ENCODE peak calls at places on chromosomes 2 and 18, in eight cellular contexts. One of them, this sample, is unnamed.

GRCh38 chr18:3441290-3441689 is 8.7 kb upstream of the TGIF1 start:
- DNase-seq in stimulated activated CD8-positive, alpha-beta memory T cell treated with anti-CD3 and anti-CD28 coated beads, Interleukin-12 subunit alpha, Interleukin-12 subunit beta, amount 100 ng/mL, for 1 hour: no peak
- DNase-seq in HS-5: no peak
- DNase-seq in H54: no peak
- DNase-seq in ovary: no peak
- DNase-seq in HL-60: peak; percentile 31
- DNase-seq in CD8-positive, alpha-beta T cell: no peak
- DNase-seq in choroid plexus epithelial cell: peak; percentile 65
- DNase-seq in this sample: no peak

GRCh38 chr18:54094474-54094873 is 130.0 kb downstream of the MBD2 start:
- DNase-seq in HS-5: no peak
- DNase-seq in choroid plexus epithelial cell: no peak
- DNase-seq in ovary: no peak
- DNase-seq in CD8-positive, alpha-beta T cell: no peak
- DNase-seq in stimulated activated CD8-positive, alpha-beta memory T cell treated with anti-CD3 and anti-CD28 coated beads, Interleukin-12 subunit alpha, Interleukin-12 subunit beta, amount 100 ng/mL, for 1 hour: no peak
- DNase-seq in H54: no peak
- DNase-seq in HL-60: no peak
- DNase-seq in this sample: no peak

GRCh38 chr2:21920721-21921120 is 797.0 kb downstream of the TDRD15 start:
- DNase-seq in CD8-positive, alpha-beta T cell: no peak
- DNase-seq in stimulated activated CD8-positive, alpha-beta memory T cell treated with anti-CD3 and anti-CD28 coated beads, Interleukin-12 subunit alpha, Interleukin-12 subunit beta, amount 100 ng/mL, for 1 hour: no peak
- DNase-seq in choroid plexus epithelial cell: no peak
- DNase-seq in HL-60: no peak
- DNase-seq in H54: no peak
- DNase-seq in ovary: no peak
- DNase-seq in HS-5: no peak
- DNase-seq in this sample: no peak

GRCh38 chr18:62453864-62454263 is 69.0 kb upstream of the ZCCHC2 start:
- DNase-seq in CD8-positive, alpha-beta T cell: peak; percentile 13
- DNase-seq in HS-5: no peak
- DNase-seq in choroid plexus epithelial cell: no peak
- DNase-seq in stimulated activated CD8-positive, alpha-beta memory T cell treated with anti-CD3 and anti-CD28 coated beads, Interleukin-12 subunit alpha, Interleukin-12 subunit beta, amount 100 ng/mL, for 1 hour: no peak
- DNase-seq in ovary: no peak
- DNase-seq in HL-60: peak; percentile 30
- DNase-seq in H54: no peak
- DNase-seq in this sample: no peak

GRCh38 chr18:78625895-78626294 is 353.7 kb upstream of the SALL3 start:
- DNase-seq in CD8-positive, alpha-beta T cell: no peak
- DNase-seq in choroid plexus epithelial cell: no peak
- DNase-seq in stimulated activated CD8-positive, alpha-beta memory T cell treated with anti-CD3 and anti-CD28 coated beads, Interleukin-12 subunit alpha, Interleukin-12 subunit beta, amount 100 ng/mL, for 1 hour: no peak
- DNase-seq in H54: no peak
- DNase-seq in HS-5: no peak
- DNase-seq in HL-60: peak; percentile 13
- DNase-seq in ovary: no peak
- DNase-seq in this sample: no peak

GRCh38 chr2:6951046-6951445 is 33.8 kb downstream of the RNF144A start:
- DNase-seq in choroid plexus epithelial cell: no peak
- DNase-seq in CD8-positive, alpha-beta T cell: no peak
- DNase-seq in ovary: no peak
- DNase-seq in H54: no peak
- DNase-seq in HL-60: no peak
- DNase-seq in HS-5: no peak
- DNase-seq in stimulated activated CD8-positive, alpha-beta memory T cell treated with anti-CD3 and anti-CD28 coated beads, Interleukin-12 subunit alpha, Interleukin-12 subunit beta, amount 100 ng/mL, for 1 hour: no peak
- DNase-seq in this sample: no peak

GRCh38 chr2:72676341-72677025 is 149.3 kb downstream of the EXOC6B start:
- DNase-seq in H54: no peak
- DNase-seq in HS-5: no peak
- DNase-seq in choroid plexus epithelial cell: peak; percentile 52
- DNase-seq in stimulated activated CD8-positive, alpha-beta memory T cell treated with anti-CD3 and anti-CD28 coated beads, Interleukin-12 subunit alpha, Interleukin-12 subunit beta, amount 100 ng/mL, for 1 hour: no peak
- DNase-seq in HL-60: no peak
- DNase-seq in ovary: no peak
- DNase-seq in CD8-positive, alpha-beta T cell: no peak
- DNase-seq in this sample: no peak

GRCh38 chr2:110991951-110992350 is 128.8 kb upstream of the BCL2L11 start:
- DNase-seq in H54: no peak
- DNase-seq in stimulated activated CD8-positive, alpha-beta memory T cell treated with anti-CD3 and anti-CD28 coated beads, Interleukin-12 subunit alpha, Interleukin-12 subunit beta, amount 100 ng/mL, for 1 hour: no peak
- DNase-seq in HL-60: no peak
- DNase-seq in HS-5: no peak
- DNase-seq in choroid plexus epithelial cell: no peak
- DNase-seq in CD8-positive, alpha-beta T cell: no peak
- DNase-seq in ovary: no peak
- DNase-seq in this sample: no peak

GRCh38 chr2:176516051-176516601 is 246.9 kb downstream of the MTX2 start:
- DNase-seq in HS-5: no peak
- DNase-seq in HL-60: no peak
- DNase-seq in choroid plexus epithelial cell: no peak
- DNase-seq in CD8-positive, alpha-beta T cell: no peak
- DNase-seq in H54: no peak
- DNase-seq in ovary: no peak
- DNase-seq in stimulated activated CD8-positive, alpha-beta memory T cell treated with anti-CD3 and anti-CD28 coated beads, Interleukin-12 subunit alpha, Interleukin-12 subunit beta, amount 100 ng/mL, for 1 hour: no peak
- DNase-seq in this sample: no peak

GRCh38 chr18:6220129-6220528 is 194.6 kb downstream of the L3MBTL4 start:
- DNase-seq in choroid plexus epithelial cell: no peak
- DNase-seq in stimulated activated CD8-positive, alpha-beta memory T cell treated with anti-CD3 and anti-CD28 coated beads, Interleukin-12 subunit alpha, Interleukin-12 subunit beta, amount 100 ng/mL, for 1 hour: no peak
- DNase-seq in ovary: no peak
- DNase-seq in H54: no peak
- DNase-seq in HS-5: no peak
- DNase-seq in CD8-positive, alpha-beta T cell: no peak
- DNase-seq in HL-60: no peak
- DNase-seq in this sample: no peak

GRCh38 chr2:206627632-206628031 is 14.7 kb upstream of the FAM237A start:
- DNase-seq in CD8-positive, alpha-beta T cell: no peak
- DNase-seq in HS-5: no peak
- DNase-seq in choroid plexus epithelial cell: no peak
- DNase-seq in ovary: no peak
- DNase-seq in H54: no peak
- DNase-seq in HL-60: no peak
- DNase-seq in stimulated activated CD8-positive, alpha-beta memory T cell treated with anti-CD3 and anti-CD28 coated beads, Interleukin-12 subunit alpha, Interleukin-12 subunit beta, amount 100 ng/mL, for 1 hour: no peak
- DNase-seq in this sample: no peak

GRCh38 chr18:46226461-46226860 is 122.3 kb downstream of the HAUS1 start:
- DNase-seq in stimulated activated CD8-positive, alpha-beta memory T cell treated with anti-CD3 and anti-CD28 coated beads, Interleukin-12 subunit alpha, Interleukin-12 subunit beta, amount 100 ng/mL, for 1 hour: no peak
- DNase-seq in HS-5: no peak
- DNase-seq in H54: no peak
- DNase-seq in HL-60: no peak
- DNase-seq in CD8-positive, alpha-beta T cell: no peak
- DNase-seq in ovary: no peak
- DNase-seq in choroid plexus epithelial cell: peak; percentile 75
- DNase-seq in this sample: no peak

GRCh38 chr2:234137400-234138014 is 87.0 kb downstream of the SPP2 start:
- DNase-seq in ovary: no peak
- DNase-seq in HS-5: peak; percentile 26
- DNase-seq in CD8-positive, alpha-beta T cell: no peak
- DNase-seq in H54: peak; percentile 45
- DNase-seq in stimulated activated CD8-positive, alpha-beta memory T cell treated with anti-CD3 and anti-CD28 coated beads, Interleukin-12 subunit alpha, Interleukin-12 subunit beta, amount 100 ng/mL, for 1 hour: no peak
- DNase-seq in HL-60: no peak
- DNase-seq in choroid plexus epithelial cell: peak; percentile 69
- DNase-seq in this sample: no peak

GRCh38 chr2:118803012-118803411 is 44.4 kb downstream of the EN1 start:
- DNase-seq in HL-60: no peak
- DNase-seq in choroid plexus epithelial cell: no peak
- DNase-seq in HS-5: no peak
- DNase-seq in H54: no peak
- DNase-seq in ovary: no peak
- DNase-seq in stimulated activated CD8-positive, alpha-beta memory T cell treated with anti-CD3 and anti-CD28 coated beads, Interleukin-12 subunit alpha, Interleukin-12 subunit beta, amount 100 ng/mL, for 1 hour: no peak
- DNase-seq in CD8-positive, alpha-beta T cell: no peak
- DNase-seq in this sample: no peak

GRCh38 chr2:18959952-18960717 is 370.8 kb upstream of the NT5C1B start:
- DNase-seq in H54: no peak
- DNase-seq in ovary: no peak
- DNase-seq in stimulated activated CD8-positive, alpha-beta memory T cell treated with anti-CD3 and anti-CD28 coated beads, Interleukin-12 subunit alpha, Interleukin-12 subunit beta, amount 100 ng/mL, for 1 hour: no peak
- DNase-seq in HS-5: peak; percentile 61
- DNase-seq in choroid plexus epithelial cell: peak; percentile 65
- DNase-seq in HL-60: no peak
- DNase-seq in CD8-positive, alpha-beta T cell: no peak
- DNase-seq in this sample: no peak

GRCh38 chr2:69340101-69340775 is 46.8 kb downstream of the GFPT1 start:
- DNase-seq in choroid plexus epithelial cell: peak; percentile 85
- DNase-seq in HL-60: no peak
- DNase-seq in CD8-positive, alpha-beta T cell: no peak
- DNase-seq in H54: no peak
- DNase-seq in stimulated activated CD8-positive, alpha-beta memory T cell treated with anti-CD3 and anti-CD28 coated beads, Interleukin-12 subunit alpha, Interleukin-12 subunit beta, amount 100 ng/mL, for 1 hour: no peak
- DNase-seq in ovary: no peak
- DNase-seq in HS-5: no peak
- DNase-seq in this sample: no peak

GRCh38 chr2:24711881-24712280 is 81.3 kb downstream of the PTRHD1 start:
- DNase-seq in choroid plexus epithelial cell: no peak
- DNase-seq in CD8-positive, alpha-beta T cell: no peak
- DNase-seq in HS-5: no peak
- DNase-seq in stimulated activated CD8-positive, alpha-beta memory T cell treated with anti-CD3 and anti-CD28 coated beads, Interleukin-12 subunit alpha, Interleukin-12 subunit beta, amount 100 ng/mL, for 1 hour: no peak
- DNase-seq in HL-60: no peak
- DNase-seq in H54: no peak
- DNase-seq in ovary: no peak
- DNase-seq in this sample: no peak

GRCh38 chr2:120245520-120245835 is 7.2 kb upstream of the RALB start:
- DNase-seq in stimulated activated CD8-positive, alpha-beta memory T cell treated with anti-CD3 and anti-CD28 coated beads, Interleukin-12 subunit alpha, Interleukin-12 subunit beta, amount 100 ng/mL, for 1 hour: no peak
- DNase-seq in choroid plexus epithelial cell: peak; percentile 29
- DNase-seq in ovary: no peak
- DNase-seq in HS-5: no peak
- DNase-seq in H54: peak; percentile 74
- DNase-seq in CD8-positive, alpha-beta T cell: no peak
- DNase-seq in HL-60: no peak
- DNase-seq in this sample: no peak

GRCh38 chr2:204749319-204749718 is 204.0 kb downstream of the PARD3B start:
- DNase-seq in HS-5: peak; percentile 83
- DNase-seq in HL-60: no peak
- DNase-seq in choroid plexus epithelial cell: peak; percentile 76
- DNase-seq in H54: no peak
- DNase-seq in ovary: no peak
- DNase-seq in CD8-positive, alpha-beta T cell: no peak
- DNase-seq in stimulated activated CD8-positive, alpha-beta memory T cell treated with anti-CD3 and anti-CD28 coated beads, Interleukin-12 subunit alpha, Interleukin-12 subunit beta, amount 100 ng/mL, for 1 hour: no peak
- DNase-seq in this sample: no peak

GRCh38 chr18:46754188-46754587 is 2.7 kb downstream of the ST8SIA5 start:
- DNase-seq in ovary: no peak
- DNase-seq in H54: no peak
- DNase-seq in stimulated activated CD8-positive, alpha-beta memory T cell treated with anti-CD3 and anti-CD28 coated beads, Interleukin-12 subunit alpha, Interleukin-12 subunit beta, amount 100 ng/mL, for 1 hour: no peak
- DNase-seq in choroid plexus epithelial cell: no peak
- DNase-seq in HS-5: no peak
- DNase-seq in CD8-positive, alpha-beta T cell: no peak
- DNase-seq in HL-60: no peak
- DNase-seq in this sample: no peak

GRCh38 chr2:229780856-229781773 is 66.8 kb upstream of the DNER start:
- DNase-seq in stimulated activated CD8-positive, alpha-beta memory T cell treated with anti-CD3 and anti-CD28 coated beads, Interleukin-12 subunit alpha, Interleukin-12 subunit beta, amount 100 ng/mL, for 1 hour: no peak
- DNase-seq in choroid plexus epithelial cell: peak; percentile 79
- DNase-seq in ovary: no peak
- DNase-seq in H54: peak; percentile 20
- DNase-seq in CD8-positive, alpha-beta T cell: no peak
- DNase-seq in HL-60: peak; percentile 6
- DNase-seq in HS-5: peak; percentile 36
- DNase-seq in this sample: no peak

GRCh38 chr2:224195954-224196571 is 157.0 kb upstream of the SERPINE2 start:
- DNase-seq in CD8-positive, alpha-beta T cell: no peak
- DNase-seq in HS-5: no peak
- DNase-seq in stimulated activated CD8-positive, alpha-beta memory T cell treated with anti-CD3 and anti-CD28 coated beads, Interleukin-12 subunit alpha, Interleukin-12 subunit beta, amount 100 ng/mL, for 1 hour: no peak
- DNase-seq in H54: no peak
- DNase-seq in ovary: peak; percentile 64
- DNase-seq in HL-60: no peak
- DNase-seq in choroid plexus epithelial cell: no peak
- DNase-seq in this sample: no peak

GRCh38 chr2:207143474-207144190 is 22.1 kb downstream of the KLF7 start:
- DNase-seq in stimulated activated CD8-positive, alpha-beta memory T cell treated with anti-CD3 and anti-CD28 coated beads, Interleukin-12 subunit alpha, Interleukin-12 subunit beta, amount 100 ng/mL, for 1 hour: peak; percentile 19
- DNase-seq in ovary: peak; percentile 88
- DNase-seq in choroid plexus epithelial cell: peak; percentile 83
- DNase-seq in HS-5: no peak
- DNase-seq in H54: no peak
- DNase-seq in HL-60: peak; percentile 78
- DNase-seq in CD8-positive, alpha-beta T cell: peak; percentile 80
- DNase-seq in this sample: peak; percentile 70

GRCh38 chr2:201413143-201413542 is 38.1 kb downstream of the TRAK2 start:
- DNase-seq in H54: no peak
- DNase-seq in choroid plexus epithelial cell: no peak
- DNase-seq in ovary: no peak
- DNase-seq in CD8-positive, alpha-beta T cell: no peak
- DNase-seq in stimulated activated CD8-positive, alpha-beta memory T cell treated with anti-CD3 and anti-CD28 coated beads, Interleukin-12 subunit alpha, Interleukin-12 subunit beta, amount 100 ng/mL, for 1 hour: no peak
- DNase-seq in HS-5: no peak
- DNase-seq in HL-60: no peak
- DNase-seq in this sample: no peak

GRCh38 chr2:218607436-218608115 is at the start of gene PLCD4:
- DNase-seq in HS-5: no peak
- DNase-seq in stimulated activated CD8-positive, alpha-beta memory T cell treated with anti-CD3 and anti-CD28 coated beads, Interleukin-12 subunit alpha, Interleukin-12 subunit beta, amount 100 ng/mL, for 1 hour: no peak
- DNase-seq in ovary: no peak
- DNase-seq in CD8-positive, alpha-beta T cell: no peak
- DNase-seq in choroid plexus epithelial cell: peak; percentile 66
- DNase-seq in HL-60: no peak
- DNase-seq in H54: peak; percentile 43
- DNase-seq in this sample: no peak

GRCh38 chr2:120534457-120534856 is 188.5 kb downstream of the INHBB start:
- DNase-seq in stimulated activated CD8-positive, alpha-beta memory T cell treated with anti-CD3 and anti-CD28 coated beads, Interleukin-12 subunit alpha, Interleukin-12 subunit beta, amount 100 ng/mL, for 1 hour: no peak
- DNase-seq in CD8-positive, alpha-beta T cell: no peak
- DNase-seq in HL-60: no peak
- DNase-seq in ovary: no peak
- DNase-seq in HS-5: no peak
- DNase-seq in H54: no peak
- DNase-seq in choroid plexus epithelial cell: no peak
- DNase-seq in this sample: no peak

GRCh38 chr2:61762292-61762691 is 91.6 kb downstream of the FAM161A start:
- DNase-seq in H54: no peak
- DNase-seq in HL-60: no peak
- DNase-seq in stimulated activated CD8-positive, alpha-beta memory T cell treated with anti-CD3 and anti-CD28 coated beads, Interleukin-12 subunit alpha, Interleukin-12 subunit beta, amount 100 ng/mL, for 1 hour: no peak
- DNase-seq in CD8-positive, alpha-beta T cell: no peak
- DNase-seq in ovary: no peak
- DNase-seq in choroid plexus epithelial cell: no peak
- DNase-seq in HS-5: no peak
- DNase-seq in this sample: no peak

GRCh38 chr2:99787762-99788382 is 298.1 kb upstream of the REV1 start:
- DNase-seq in stimulated activated CD8-positive, alpha-beta memory T cell treated with anti-CD3 and anti-CD28 coated beads, Interleukin-12 subunit alpha, Interleukin-12 subunit beta, amount 100 ng/mL, for 1 hour: no peak
- DNase-seq in H54: no peak
- DNase-seq in ovary: no peak
- DNase-seq in HS-5: no peak
- DNase-seq in choroid plexus epithelial cell: no peak
- DNase-seq in HL-60: no peak
- DNase-seq in CD8-positive, alpha-beta T cell: no peak
- DNase-seq in this sample: no peak

GRCh38 chr18:48781041-48781989 is 169.4 kb downstream of the SMAD7 start:
- DNase-seq in ovary: peak; percentile 85
- DNase-seq in H54: no peak
- DNase-seq in CD8-positive, alpha-beta T cell: no peak
- DNase-seq in stimulated activated CD8-positive, alpha-beta memory T cell treated with anti-CD3 and anti-CD28 coated beads, Interleukin-12 subunit alpha, Interleukin-12 subunit beta, amount 100 ng/mL, for 1 hour: no peak
- DNase-seq in HS-5: no peak
- DNase-seq in choroid plexus epithelial cell: peak; percentile 58
- DNase-seq in HL-60: no peak
- DNase-seq in this sample: no peak

GRCh38 chr18:58364867-58365533 is 263.9 kb downstream of the ALPK2 start:
- DNase-seq in H54: peak; percentile 47
- DNase-seq in ovary: no peak
- DNase-seq in choroid plexus epithelial cell: peak; percentile 23
- DNase-seq in stimulated activated CD8-positive, alpha-beta memory T cell treated with anti-CD3 and anti-CD28 coated beads, Interleukin-12 subunit alpha, Interleukin-12 subunit beta, amount 100 ng/mL, for 1 hour: no peak
- DNase-seq in CD8-positive, alpha-beta T cell: no peak
- DNase-seq in HS-5: peak; percentile 15
- DNase-seq in HL-60: no peak
- DNase-seq in this sample: no peak

GRCh38 chr2:112481528-112482228 is at the start of gene TTL:
- DNase-seq in HL-60: peak; percentile 70
- DNase-seq in stimulated activated CD8-positive, alpha-beta memory T cell treated with anti-CD3 and anti-CD28 coated beads, Interleukin-12 subunit alpha, Interleukin-12 subunit beta, amount 100 ng/mL, for 1 hour: peak; percentile 60
- DNase-seq in ovary: peak; percentile 77
- DNase-seq in choroid plexus epithelial cell: peak; percentile 60
- DNase-seq in HS-5: no peak
- DNase-seq in H54: peak; percentile 82
- DNase-seq in CD8-positive, alpha-beta T cell: peak; percentile 82
- DNase-seq in this sample: no peak

GRCh38 chr2:177724398-177725287 is 332.1 kb downstream of the AGPS start:
- DNase-seq in ovary: peak; percentile 64
- DNase-seq in HS-5: peak; percentile 30
- DNase-seq in HL-60: peak; percentile 23
- DNase-seq in H54: peak; percentile 37
- DNase-seq in choroid plexus epithelial cell: peak; percentile 68
- DNase-seq in stimulated activated CD8-positive, alpha-beta memory T cell treated with anti-CD3 and anti-CD28 coated beads, Interleukin-12 subunit alpha, Interleukin-12 subunit beta, amount 100 ng/mL, for 1 hour: peak; percentile 8
- DNase-seq in CD8-positive, alpha-beta T cell: peak; percentile 56
- DNase-seq in this sample: no peak

GRCh38 chr18:56984731-56985130 is 162.2 kb upstream of the BOD1L2 start:
- DNase-seq in ovary: no peak
- DNase-seq in HS-5: no peak
- DNase-seq in stimulated activated CD8-positive, alpha-beta memory T cell treated with anti-CD3 and anti-CD28 coated beads, Interleukin-12 subunit alpha, Interleukin-12 subunit beta, amount 100 ng/mL, for 1 hour: no peak
- DNase-seq in CD8-positive, alpha-beta T cell: no peak
- DNase-seq in HL-60: no peak
- DNase-seq in choroid plexus epithelial cell: no peak
- DNase-seq in H54: no peak
- DNase-seq in this sample: no peak

GRCh38 chr2:172200495-172201085 is 97.9 kb upstream of the DLX2 start:
- DNase-seq in HS-5: no peak
- DNase-seq in stimulated activated CD8-positive, alpha-beta memory T cell treated with anti-CD3 and anti-CD28 coated beads, Interleukin-12 subunit alpha, Interleukin-12 subunit beta, amount 100 ng/mL, for 1 hour: no peak
- DNase-seq in H54: no peak
- DNase-seq in choroid plexus epithelial cell: peak; percentile 80
- DNase-seq in ovary: no peak
- DNase-seq in CD8-positive, alpha-beta T cell: no peak
- DNase-seq in HL-60: peak; percentile 20
- DNase-seq in this sample: no peak

This sample was measured in SK-N-MC.